ENCODE peak calls at places on chromosomes 5 and 9, in six cellular contexts. Q, P, H, R, X and N are unnamed samples.

GRCh38 chr9:123470991-123471770 is 115.2 kb downstream of the CRB2 start:
- DNase-seq in Q (no peak), P (no peak), H (no peak), R (no peak), X (no peak), N (no peak)

GRCh38 chr5:177440990-177441780 is 5.4 kb upstream of the PRR7 start:
- DNase-seq in Q (peak; percentile 45), P (no peak), H (no peak), R (no peak), X (no peak), N (no peak)

GRCh38 chr5:74326571-74327338 is 313.8 kb downstream of the ENC1 start:
- DNase-seq in Q (no peak), P (peak; percentile 76), H (peak; percentile 100), R (no peak), X (peak; percentile 12), N (peak; percentile 100)

GRCh38 chr5:163104496-163104895 is 332.9 kb upstream of the CCNG1 start:
- DNase-seq in Q (no peak), P (no peak), H (no peak), R (no peak), X (no peak), N (no peak)

GRCh38 chr9:18906656-18907395 is 126.2 kb downstream of the SAXO1 start:
- DNase-seq in Q (no peak), P (no peak), H (peak; percentile 69), R (no peak), X (no peak), N (peak; percentile 52)

GRCh38 chr9:117643288-117643654 is 60.9 kb upstream of the TLR4 start:
- DNase-seq in Q (no peak), P (no peak), H (no peak), R (no peak), X (no peak), N (no peak)

GRCh38 chr5:95631991-95632675 is 12.2 kb downstream of the GPR150 start:
- DNase-seq in Q (no peak), P (peak; percentile 76), H (peak; percentile 45), R (no peak), X (no peak), N (peak; percentile 26)

GRCh38 chr5:175895701-175896102 is 24.3 kb downstream of the CPLX2 start:
- DNase-seq in Q (no peak), P (peak; percentile 67), H (no peak), R (peak; percentile 27), X (no peak), N (no peak)

GRCh38 chr9:115913666-115914065 is 239.9 kb upstream of the PAPPA start:
- DNase-seq in Q (no peak), P (no peak), H (peak; percentile 62), R (no peak), X (no peak), N (peak; percentile 52)

GRCh38 chr5:170846416-170846815 is 15.4 kb upstream of the RANBP17 start:
- DNase-seq in Q (no peak), P (no peak), H (no peak), R (no peak), X (no peak), N (no peak)

GRCh38 chr9:108859459-108860114 is 2.5 kb upstream of the ACTL7A start:
- DNase-seq in Q (no peak), P (no peak), H (peak; percentile 5), R (no peak), X (no peak), N (no peak)

GRCh38 chr5:95664204-95664786 is 17.7 kb downstream of the RFESD start:
- DNase-seq in Q (no peak), P (peak; percentile 72), H (peak; percentile 37), R (no peak), X (peak; percentile 79), N (peak; percentile 33)

GRCh38 chr9:86892576-86892975 is 54.7 kb downstream of the GAS1 start:
- DNase-seq in Q (no peak), P (no peak), H (peak; percentile 39), R (no peak), X (no peak), N (no peak)

GRCh38 chr9:113523421-113524141 is 60.1 kb downstream of the RGS3 start:
- DNase-seq in Q (peak; percentile 75), P (peak; percentile 79), H (peak; percentile 12), R (peak; percentile 75), X (no peak), N (peak; percentile 10)

GRCh38 chr9:70635790-70636189 is 221.3 kb upstream of the KLF9 start:
- DNase-seq in Q (no peak), P (no peak), H (no peak), R (no peak), X (peak; percentile 19), N (no peak)

GRCh38 chr5:110549301-110549700 is 177.2 kb downstream of the TMEM232 start:
- DNase-seq in Q (no peak), P (no peak), H (no peak), R (no peak), X (no peak), N (no peak)

GRCh38 chr9:79301549-79301948 is 270.2 kb upstream of the TLE4 start:
- DNase-seq in Q (no peak), P (no peak), H (no peak), R (no peak), X (no peak), N (no peak)

GRCh38 chr9:88974641-88975040 is 16.6 kb upstream of the S1PR3 start:
- DNase-seq in Q (no peak), P (no peak), H (no peak), R (no peak), X (no peak), N (no peak)

GRCh38 chr5:82673460-82673859 is 395.3 kb upstream of the RPS23 start:
- DNase-seq in Q (no peak), P (no peak), H (no peak), R (no peak), X (no peak), N (no peak)

GRCh38 chr5:9428272-9428671 is 117.6 kb downstream of the SEMA5A start:
- DNase-seq in Q (no peak), P (no peak), H (no peak), R (no peak), X (no peak), N (no peak)

GRCh38 chr9:135563858-135564257 is 2.3 kb downstream of the PAEP start:
- DNase-seq in Q (no peak), P (peak; percentile 19), H (no peak), R (no peak), X (no peak), N (no peak)

GRCh38 chr5:7548576-7548975 is 152.6 kb downstream of the ADCY2 start:
- DNase-seq in Q (no peak), P (no peak), H (peak; percentile 15), R (no peak), X (no peak), N (peak; percentile 2)

GRCh38 chr9:98101868-98102273 is 17.2 kb downstream of the TRIM14 start:
- DNase-seq in Q (peak; percentile 85), P (peak; percentile 95), H (peak; percentile 25), R (no peak), X (no peak), N (peak; percentile 14)

DNA sequence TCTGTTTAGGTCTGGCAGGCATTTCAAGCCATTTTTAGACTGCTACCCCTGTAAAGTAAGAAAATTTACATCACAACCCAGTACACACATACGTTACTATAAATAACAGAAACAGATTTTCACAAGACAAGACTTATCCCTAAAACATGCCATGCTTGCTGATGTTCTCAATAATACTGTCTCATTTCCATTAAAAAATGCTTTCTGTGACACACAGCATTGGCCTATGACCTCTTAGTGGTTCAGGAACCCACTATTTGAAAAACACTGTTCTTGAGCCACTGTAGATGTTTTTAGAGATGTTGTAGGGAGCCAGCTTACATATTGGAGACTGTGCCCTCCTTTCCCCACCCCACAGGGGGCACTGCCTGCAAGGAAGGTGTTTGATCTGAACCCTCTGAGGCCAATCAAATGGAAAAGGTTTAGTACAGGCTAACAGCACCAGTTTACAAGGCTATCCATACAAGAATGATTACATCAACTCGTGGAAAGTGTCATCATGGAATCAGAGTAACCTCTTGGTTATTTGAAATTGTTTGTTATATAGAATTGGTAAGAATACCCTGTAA is 30.8 kb downstream of the ZSWIM6 start:
- DNase-seq in Q (no peak), P (no peak), H (peak; percentile 21), R (no peak), X (no peak), N (no peak)
- TF ChIP-seq CTCF in Q (no peak), P (no peak), H (peak; percentile 37), R (no peak), X (no peak), N (peak; percentile 9)

GRCh38 chr9:1474259-1474658 is 424.1 kb downstream of the DMRT2 start:
- DNase-seq in Q (no peak), P (no peak), H (no peak), R (no peak), X (no peak), N (no peak)

DNA sequence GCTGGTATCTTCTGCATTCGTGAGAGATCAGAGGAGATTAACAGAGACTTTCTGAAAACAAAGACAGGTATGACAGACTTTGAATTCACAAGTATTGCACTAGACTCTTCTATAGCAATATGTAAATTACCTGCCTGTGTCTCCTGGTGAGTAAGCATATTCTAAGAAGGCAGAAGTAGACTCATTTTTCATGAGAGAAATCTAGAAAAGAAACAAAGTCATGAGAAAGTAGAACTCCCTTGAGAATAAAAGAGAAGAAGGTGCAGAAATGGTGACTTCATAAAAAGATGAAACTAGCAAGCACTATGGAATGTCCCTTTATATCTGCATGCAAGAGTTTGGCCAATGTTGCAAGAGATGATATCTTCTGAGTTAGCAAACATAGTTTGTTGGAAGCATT is 419.8 kb downstream of the DMRT2 start:
- DNase-seq in Q (no peak), P (no peak), H (no peak), R (no peak), X (no peak), N (no peak)
- H3K4me3 ChIP-seq in Q (no peak overlapping the region), P (no peak overlapping the region), H (no peak overlapping the region), R (no peak overlapping the region), X (no peak overlapping the region), N (no peak overlapping the region)

GRCh38 chr5:132781029-132781428 is 4.0 kb upstream of the SEPTIN8 start:
- DNase-seq in Q (no peak), P (no peak), H (no peak), R (no peak), X (no peak), N (no peak)

GRCh38 chr5:132779961-132780360 is 2.9 kb upstream of the SEPTIN8 start:
- DNase-seq in Q (no peak), P (no peak), H (no peak), R (no peak), X (no peak), N (no peak)

GRCh38 chr5:132778856-132779255 is 1.8 kb upstream of the SEPTIN8 start:
- DNase-seq in Q (no peak), P (no peak), H (no peak), R (no peak), X (no peak), N (no peak)

GRCh38 chr5:132780577-132780976 is 3.5 kb upstream of the SEPTIN8 start:
- DNase-seq in Q (no peak), P (no peak), H (no peak), R (no peak), X (no peak), N (no peak)

GRCh38 chr5:132782101-132782500 is 5.1 kb upstream of the SEPTIN8 start:
- DNase-seq in Q (no peak), P (no peak), H (peak; percentile 79), R (no peak), X (no peak), N (peak; percentile 65)
- H3K4me1 ChIP-seq in Q (peaks cover 5% of the 10 kb centered on the region), P (no peaks in the 10 kb centered on the region), H (peaks cover 12% of the 10 kb centered on the region), R (peaks cover 8% of the 10 kb centered on the region), X (no peaks in the 10 kb centered on the region), N (peaks cover 24% of the 10 kb centered on the region)

DNA sequence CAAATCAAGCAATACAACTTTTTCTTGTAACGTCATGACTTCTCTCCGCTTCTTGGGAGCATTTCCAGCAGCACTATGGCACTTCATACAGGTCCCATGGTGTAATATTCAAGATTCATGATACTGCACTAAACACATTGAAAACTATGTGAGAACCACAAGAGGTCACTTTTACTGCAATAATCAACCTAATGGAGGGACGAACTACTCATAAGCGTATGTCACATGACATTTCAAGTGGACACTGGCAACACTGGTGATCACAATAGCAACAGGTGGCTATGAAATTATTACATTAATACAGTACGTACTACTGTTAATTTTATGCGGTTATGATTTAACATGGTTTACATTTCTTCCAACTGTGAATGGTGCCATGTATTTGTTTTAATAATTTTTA is 78.6 kb upstream of the TBC1D9B start:
- DNase-seq in Q (no peak), P (no peak), H (no peak), R (no peak), X (no peak), N (no peak)
- TF ChIP-seq CTCF in Q (no peak), P (no peak), H (no peak), R (peak; percentile 23), X (no peak), N (no peak)